ENCODE peak calls at places on chromosomes 1 and 21, in eight cellular contexts. A is body of pancreas, K is hepatocyte, J is OCI-LY7, F is tibial artery, G is ascending aorta, Z is K562, Y is heart right ventricle. M is an unnamed sample.

GRCh38 chr1:26961826-26962225 is 1.6 kb upstream of the KDF1 start:
- DNase-seq in Y (no peak), G (no peak), F (no peak), J (no peak), K (no peak), Z (no peak), A (no peak), M (peak)

GRCh38 chr1:21100496-21100895 is 76.2 kb downstream of the EIF4G3 start:
- DNase-seq in A (no peak), Y (no peak), G (no peak), Z (no peak), K (no peak), F (peak), J (no peak), M (peak)

GRCh38 chr1:178538192-178538916 is 25.4 kb downstream of the TEX35 start:
- DNase-seq in F (no peak), A (no peak), Z (no peak), G (no peak), J (no peak), Y (no peak), K (peak), M (peak)

GRCh38 chr1:162943627-162944026 is 82.7 kb upstream of the CCDC190 start:
- DNase-seq in Z (no peak), J (no peak), A (no peak), K (no peak), F (no peak), Y (no peak), G (no peak), M (peak)

GRCh38 chr21:46425566-46425965 is 33.1 kb upstream of the DIP2A start:
- DNase-seq in F (no peak), G (no peak), K (no peak), J (no peak), Y (no peak), Z (no peak), A (no peak), M (no peak)

GRCh38 chr1:152621993-152622392 is 910 bp downstream of the LCE3A start:
- DNase-seq in F (no peak), Z (no peak), J (no peak), G (no peak), Y (no peak), A (no peak), K (no peak), M (no peak)

GRCh38 chr1:156657971-156658319 is 16.0 kb downstream of the BCAN start:
- DNase-seq in K (no peak), F (no peak), J (no peak), A (no peak), Y (no peak), G (no peak), Z (no peak), M (no peak)

GRCh38 chr1:78054559-78054958 is 8.8 kb downstream of the GIPC2 start:
- DNase-seq in G (no peak), Y (no peak), F (no peak), K (no peak), A (no peak), Z (no peak), J (no peak), M (no peak)

GRCh38 chr1:44602675-44603610 is 71.3 kb downstream of the TMEM53 start:
- DNase-seq in J (no peak), F (no peak), Z (no peak), G (no peak), Y (no peak), K (no peak), A (peak), M (no peak)

GRCh38 chr21:32370971-32371766 is 21.6 kb downstream of the URB1 start:
- DNase-seq in Z (no peak), F (no peak), G (no peak), K (no peak), Y (no peak), J (no peak), A (no peak), M (no peak)

GRCh38 chr1:24384251-24385090 is 29.1 kb downstream of the STPG1 start:
- DNase-seq in J (no peak), K (no peak), Z (no peak), Y (no peak), G (no peak), A (no peak), F (no peak), M (peak)

GRCh38 chr1:175884369-175884768 is 141.0 kb upstream of the TNR start:
- DNase-seq in Z (no peak), G (no peak), A (no peak), J (no peak), F (no peak), K (no peak), Y (no peak), M (no peak)

GRCh38 chr1:39576016-39576657 is 453 bp downstream of the PABPC4 start:
- DNase-seq in K (peak), Y (no peak), Z (peak), J (peak), F (no peak), G (no peak), A (peak), M (peak)

GRCh38 chr1:15154480-15155036 is 1.0 kb downstream of the TMEM51 start:
- DNase-seq in J (no peak), Z (no peak), F (no peak), A (peak), G (no peak), Y (no peak), K (peak), M (no peak)

GRCh38 chr1:227886503-227886961 is 61.2 kb downstream of the WNT9A start:
- DNase-seq in Z (no peak), F (no peak), Y (peak), A (no peak), K (peak), J (no peak), G (no peak), M (no peak)
- H3K4me3 ChIP-seq in Z (no peak), F (peak), Y (peak), A (no peak), K (no peak), J (no peak), G (peak), M (no peak)

GRCh38 chr1:18919949-18920348 is 17.6 kb upstream of the ALDH4A1 start:
- DNase-seq in G (no peak), A (no peak), Z (no peak), Y (no peak), K (no peak), J (no peak), F (no peak), M (no peak)

GRCh38 chr1:18919174-18919905 is 17.0 kb upstream of the ALDH4A1 start:
- DNase-seq in G (no peak), J (no peak), A (no peak), Z (no peak), Y (no peak), K (no peak), F (no peak), M (no peak)

GRCh38 chr1:18917071-18917799 is 14.9 kb upstream of the ALDH4A1 start:
- DNase-seq in Z (no peak), G (no peak), J (no peak), F (no peak), K (no peak), A (no peak), Y (no peak), M (no peak)

GRCh38 chr1:18920931-18921330 is 18.6 kb upstream of the ALDH4A1 start:
- DNase-seq in F (no peak), K (no peak), Y (no peak), A (no peak), Z (no peak), J (no peak), G (no peak), M (no peak)

GRCh38 chr1:18918417-18918816 is 16.1 kb upstream of the ALDH4A1 start:
- DNase-seq in F (no peak), A (no peak), Y (no peak), J (no peak), K (no peak), Z (no peak), G (no peak), M (no peak)
- TF ChIP-seq CTCF in F (no peak), A (no peak), Y (no peak), J (no peak), K (no peak), Z (no peak), G (no peak), M (no peak)

GRCh38 chr1:200042437-200043329 is 15.2 kb downstream of the NR5A2 start:
- DNase-seq in G (no peak), F (no peak), K (peak), Z (no peak), A (peak), J (no peak), Y (no peak), M (peak)
- H3K4me3 ChIP-seq in G (peak), F (peak), K (peak), Z (no peak), A (peak), J (peak), Y (peak), M (peak)

GRCh38 chr21:44357064-44357837 is 3.8 kb downstream of the TRPM2 start:
- DNase-seq in K (no peak), G (no peak), F (no peak), A (no peak), J (no peak), Z (no peak), Y (no peak), M (no peak)
- TF ChIP-seq CTCF in K (no peak), G (no peak), F (no peak), A (no peak), J (no peak), Z (no peak), Y (no peak), M (no peak)